ENCODE peak calls at places on chromosomes 11 and 22, in eight cellular contexts. H is heart left ventricle; X is hepatic stellate cell; L is SHP77; N is brain pericyte; I is NCI-H748 treated with DMSO at 0.1 percent for 48 hours; D is caudate nucleus; E is naive thymus-derived CD8-positive, alpha-beta T cell. F is an unnamed sample.

GRCh38 chr11:76453248-76453647 is 8.4 kb downstream of the EMSY start:
- DNase-seq in L (no peak), I (no peak), X (no peak), H (no peak), N (no peak), D (no peak), E (no peak), F (no peak)

GRCh38 chr11:121338536-121338935 is 46.0 kb downstream of the SC5D start:
- DNase-seq in X (no peak), I (no peak), L (no peak), H (no peak), E (no peak), N (no peak), D (no peak), F (no peak)

GRCh38 chr11:58919561-58919960 is 19.7 kb upstream of the GLYATL1 start:
- DNase-seq in I (no peak), D (no peak), H (no peak), X (no peak), E (no peak), L (no peak), N (no peak), F (no peak)

GRCh38 chr11:58561394-58562102 is 14.1 kb downstream of the LPXN start:
- DNase-seq in E (no peak), D (no peak), N (no peak), I (no peak), X (no peak), H (no peak), L (no peak), F (no peak)

GRCh38 chr22:27107824-27108223 is 450.4 kb downstream of the MIAT start:
- DNase-seq in H (peak), X (peak), I (no peak), N (peak), D (no peak), L (no peak), E (no peak), F (peak)

GRCh38 chr22:39819429-39819828 is 74.1 kb downstream of the ENTHD1 start:
- DNase-seq in E (no peak), L (no peak), D (no peak), I (no peak), X (no peak), H (no peak), N (no peak), F (no peak)

GRCh38 chr11:11988099-11988651 is 20.3 kb downstream of the DKK3 start:
- DNase-seq in D (no peak), L (no peak), I (no peak), X (no peak), H (no peak), N (no peak), E (no peak), F (no peak)

GRCh38 chr11:64088159-64089026 is 52.7 kb downstream of the FLRT1 start:
- DNase-seq in D (no peak), H (no peak), E (no peak), I (no peak), L (peak), X (no peak), N (no peak), F (peak)

GRCh38 chr22:31036671-31037550 is 44.2 kb upstream of the SMTN start:
- DNase-seq in N (no peak), H (no peak), L (no peak), X (peak), I (no peak), E (no peak), D (no peak), F (peak)

GRCh38 chr11:95255523-95256165 is 24.6 kb upstream of the SESN3 start:
- DNase-seq in H (no peak), E (no peak), X (no peak), L (no peak), I (no peak), N (no peak), D (no peak), F (peak)

GRCh38 chr11:91199866-91200265 is 977.0 kb upstream of the CHORDC1 start:
- DNase-seq in H (no peak), N (peak), E (no peak), X (peak), L (no peak), D (no peak), I (no peak), F (peak)

GRCh38 chr22:49934891-49935557 is 16.6 kb downstream of the CRELD2 start:
- DNase-seq in I (no peak), H (peak), X (peak), D (peak), E (peak), N (no peak), L (no peak), F (peak)

GRCh38 chr11:110525883-110526282 is 96.1 kb downstream of the FDX1 start:
- DNase-seq in D (no peak), I (no peak), X (no peak), E (no peak), H (no peak), N (no peak), L (no peak), F (peak)

GRCh38 chr11:110251837-110252236 is 44.6 kb downstream of the RDX start:
- DNase-seq in L (no peak), E (no peak), D (no peak), H (no peak), N (no peak), I (no peak), X (no peak), F (peak)

GRCh38 chr11:46892838-46893237 is 25.5 kb downstream of the LRP4 start:
- DNase-seq in N (no peak), D (no peak), I (no peak), E (no peak), X (no peak), H (no peak), L (no peak), F (no peak)

GRCh38 chr11:832529-833113 is at the start of gene CD151:
- DNase-seq in L (no peak), X (peak), E (no peak), I (peak), N (no peak), H (peak), D (no peak), F (peak)

GRCh38 chr11:44203270-44204043 is 106.5 kb downstream of the ALX4 start:
- DNase-seq in L (no peak), X (no peak), D (no peak), I (no peak), N (no peak), H (no peak), E (no peak), F (no peak)

GRCh38 chr11:75523189-75523588 is 2.6 kb downstream of the GDPD5 start:
- DNase-seq in I (no peak), D (no peak), E (no peak), H (no peak), N (no peak), L (no peak), X (no peak), F (no peak)

GRCh38 chr11:84969103-84969502 is 658.0 kb downstream of the DLG2 start:
- DNase-seq in X (peak), H (peak), D (no peak), E (no peak), N (no peak), I (no peak), L (no peak), F (no peak)

GRCh38 chr11:120324932-120325810 is at the start of gene TLCD5:
- DNase-seq in X (peak), H (peak), E (no peak), I (peak), L (peak), N (no peak), D (peak), F (peak)

GRCh38 chr11:76610371-76610770 is 60.2 kb downstream of the LRRC32 start:
- DNase-seq in E (peak), X (no peak), N (no peak), H (no peak), D (no peak), L (no peak), I (no peak), F (no peak)

GRCh38 chr22:17120711-17121234 is 387 bp downstream of the TMEM121B start:
- DNase-seq in N (no peak), L (no peak), I (no peak), E (no peak), X (no peak), D (no peak), H (peak), F (peak)

GRCh38 chr11:115141221-115141620 is 363.0 kb downstream of the CADM1 start:
- DNase-seq in X (no peak), I (no peak), N (no peak), L (no peak), D (no peak), H (no peak), E (no peak), F (peak)

GRCh38 chr11:107457205-107457557 is 444 bp downstream of the CWF19L2 start:
- DNase-seq in N (no peak), X (peak), E (no peak), H (no peak), D (no peak), I (no peak), L (no peak), F (peak)

GRCh38 chr22:48827228-48827810 is 1000.4 kb downstream of the BRD1 start:
- DNase-seq in N (no peak), H (no peak), L (peak), X (no peak), D (no peak), I (peak), E (no peak), F (peak)

GRCh38 chr22:20268350-20269012 is 363 bp upstream of the RTN4R start:
- DNase-seq in E (peak), I (no peak), D (peak), H (peak), L (no peak), X (peak), N (no peak), F (peak)

GRCh38 chr11:33891714-33892327 is at the start of gene LMO2:
- DNase-seq in X (no peak), N (no peak), E (no peak), D (peak), H (no peak), L (peak), I (peak), F (peak)

GRCh38 chr11:1701041-1701807 is 4.2 kb downstream of the KRTAP5-6 start:
- DNase-seq in X (no peak), I (no peak), E (no peak), H (no peak), D (no peak), L (no peak), N (no peak), F (peak)

GRCh38 chr22:31106651-31107205 is 640 bp downstream of the SELENOM start:
- DNase-seq in L (no peak), E (no peak), I (no peak), D (no peak), X (peak), N (no peak), H (no peak), F (no peak)

GRCh38 chr11:117795726-117796455 is 1.1 kb downstream of the DSCAML1 start:
- DNase-seq in D (no peak), E (no peak), H (no peak), X (no peak), L (no peak), N (no peak), I (no peak), F (peak)

GRCh38 chr22:32407332-32407731 is 4.7 kb downstream of the RTCB start:
- DNase-seq in E (no peak), D (no peak), I (no peak), N (no peak), H (no peak), X (no peak), L (no peak), F (no peak)

GRCh38 chr22:43126506-43127165 is 16.1 kb downstream of the BIK start:
- DNase-seq in L (no peak), I (no peak), H (no peak), E (no peak), D (no peak), N (no peak), X (peak), F (no peak)

GRCh38 chr11:35282226-35282882 is 137.0 kb downstream of the SLC1A2 start:
- DNase-seq in L (no peak), H (no peak), X (no peak), D (no peak), I (no peak), N (no peak), E (no peak), F (no peak)

GRCh38 chr11:20397281-20397680 is 9.8 kb downstream of the PRMT3 start:
- DNase-seq in D (no peak), H (no peak), X (peak), L (no peak), I (peak), N (no peak), E (no peak), F (peak)

GRCh38 chr11:11946180-11946579 is 62.2 kb downstream of the DKK3 start:
- DNase-seq in X (no peak), H (no peak), L (no peak), N (no peak), D (no peak), I (no peak), E (no peak), F (no peak)

GRCh38 chr11:130313383-130314183 is 1.1 kb downstream of the ZBTB44 start:
- DNase-seq in D (no peak), I (no peak), H (no peak), L (peak), N (no peak), E (no peak), X (no peak), F (peak)

GRCh38 chr11:82305123-82305522 is 428.5 kb downstream of the FAM181B start:
- DNase-seq in L (no peak), D (no peak), N (no peak), E (no peak), I (no peak), H (no peak), X (no peak), F (peak)

GRCh38 chr11:75342966-75343870 is 8.2 kb downstream of the ARRB1 start:
- DNase-seq in D (no peak), N (no peak), E (no peak), I (peak), X (no peak), H (no peak), L (peak), F (peak)

GRCh38 chr11:115550291-115551059 is 46.3 kb upstream of the CADM1 start:
- DNase-seq in N (no peak), H (no peak), E (no peak), D (no peak), L (no peak), I (no peak), X (no peak), F (no peak)